ENCODE peak calls at places on chromosomes 7 and 10, in nine cellular contexts. R is psoas muscle; V is neural progenitor cell; J is cardiac muscle cell; N is fibroblast of the aortic adventitia; P is adrenal gland; O is glutamatergic neuron; B is CD8-positive, alpha-beta T cell; Q is OCI-LY7. A is an unnamed sample.

GRCh38 chr7:27112960-27113949 is 10.8 kb upstream of the HOXA2 start:
- DNase-seq in R (peak), V (peak), J (peak), N (peak), P (peak), O (peak), B (peak), Q (no peak), A (no peak)

GRCh38 chr7:131369354-131369753 is 41.7 kb downstream of the MKLN1 start:
- DNase-seq in R (no peak), V (no peak), J (no peak), N (peak), P (no peak), O (no peak), B (no peak), Q (no peak), A (no peak)

GRCh38 chr7:159061674-159062212 is 82.9 kb downstream of the VIPR2 start:
- DNase-seq in R (no peak), V (peak), J (no peak), N (no peak), P (peak), O (no peak), B (no peak), Q (no peak), A (no peak)

GRCh38 chr10:90644165-90644564 is 213.7 kb downstream of the HTR7 start:
- DNase-seq in R (no peak), V (no peak), J (no peak), N (peak), P (no peak), O (no peak), B (no peak), Q (no peak), A (no peak)

GRCh38 chr10:79135790-79136189 is 67.0 kb downstream of the ZMIZ1 start:
- DNase-seq in R (no peak), V (no peak), J (no peak), N (no peak), P (no peak), O (no peak), B (no peak), Q (no peak), A (no peak)

GRCh38 chr7:46658281-46658680 is 737.2 kb upstream of the IGFBP3 start:
- DNase-seq in R (no peak), V (no peak), J (no peak), N (no peak), P (no peak), O (no peak), B (no peak), Q (no peak), A (no peak)

GRCh38 chr10:123967626-123968243 is 76.1 kb upstream of the CPXM2 start:
- DNase-seq in R (peak), V (peak), J (peak), N (peak), P (peak), O (peak), B (peak), Q (peak), A (peak)

GRCh38 chr7:140017034-140017433 is 45.7 kb downstream of the PARP12 start:
- DNase-seq in R (no peak), V (no peak), J (no peak), N (no peak), P (no peak), O (no peak), B (no peak), Q (no peak), A (no peak)

GRCh38 chr7:101140746-101141382 is 13.4 kb upstream of the AP1S1 start:
- DNase-seq in R (no peak), V (no peak), J (no peak), N (no peak), P (no peak), O (no peak), B (no peak), Q (no peak), A (no peak)

GRCh38 chr10:122304054-122304579 is 33.0 kb downstream of the BTBD16 start:
- DNase-seq in R (no peak), V (no peak), J (no peak), N (no peak), P (no peak), O (no peak), B (no peak), Q (no peak), A (no peak)

GRCh38 chr7:47693161-47693740 is 111.3 kb upstream of the TNS3 start:
- DNase-seq in R (no peak), V (no peak), J (no peak), N (peak), P (no peak), O (no peak), B (no peak), Q (no peak), A (no peak)

GRCh38 chr10:100101526-100102076 is 19.9 kb upstream of the CPN1 start:
- DNase-seq in R (no peak), V (no peak), J (no peak), N (peak), P (no peak), O (no peak), B (no peak), Q (no peak), A (no peak)

GRCh38 chr10:77355844-77356243 is 281.8 kb downstream of the KCNMA1 start:
- DNase-seq in R (no peak), V (no peak), J (no peak), N (peak), P (no peak), O (no peak), B (no peak), Q (no peak), A (peak)

GRCh38 chr7:109639561-109639960 is 1069.9 kb downstream of the DNAJB9 start:
- DNase-seq in R (no peak), V (no peak), J (no peak), N (no peak), P (no peak), O (no peak), B (no peak), Q (no peak), A (no peak)

GRCh38 chr10:126123466-126123865 is 227.1 kb downstream of the FANK1 start:
- DNase-seq in R (no peak), V (no peak), J (no peak), N (no peak), P (peak), O (no peak), B (no peak), Q (no peak), A (no peak)

GRCh38 chr10:45286980-45287379 is 28.4 kb downstream of the OR13A1 start:
- DNase-seq in R (no peak), V (no peak), J (no peak), N (no peak), P (no peak), O (no peak), B (no peak), Q (no peak), A (no peak)

GRCh38 chr7:94382155-94382554 is 12.5 kb upstream of the COL1A2 start:
- DNase-seq in R (no peak), V (no peak), J (no peak), N (peak), P (no peak), O (no peak), B (no peak), Q (no peak), A (no peak)

GRCh38 chr10:96092999-96093767 is 36.9 kb upstream of the ZNF518A start:
- DNase-seq in R (no peak), V (no peak), J (no peak), N (no peak), P (no peak), O (no peak), B (no peak), Q (no peak), A (no peak)

GRCh38 chr10:124383496-124383895 is 35.2 kb downstream of the OAT start:
- DNase-seq in R (no peak), V (no peak), J (no peak), N (no peak), P (no peak), O (no peak), B (no peak), Q (no peak), A (no peak)

GRCh38 chr7:101114492-101114891 is 12.4 kb upstream of the SERPINE1 start:
- DNase-seq in R (no peak), V (no peak), J (no peak), N (no peak), P (no peak), O (no peak), B (no peak), Q (no peak), A (no peak)

DNA sequence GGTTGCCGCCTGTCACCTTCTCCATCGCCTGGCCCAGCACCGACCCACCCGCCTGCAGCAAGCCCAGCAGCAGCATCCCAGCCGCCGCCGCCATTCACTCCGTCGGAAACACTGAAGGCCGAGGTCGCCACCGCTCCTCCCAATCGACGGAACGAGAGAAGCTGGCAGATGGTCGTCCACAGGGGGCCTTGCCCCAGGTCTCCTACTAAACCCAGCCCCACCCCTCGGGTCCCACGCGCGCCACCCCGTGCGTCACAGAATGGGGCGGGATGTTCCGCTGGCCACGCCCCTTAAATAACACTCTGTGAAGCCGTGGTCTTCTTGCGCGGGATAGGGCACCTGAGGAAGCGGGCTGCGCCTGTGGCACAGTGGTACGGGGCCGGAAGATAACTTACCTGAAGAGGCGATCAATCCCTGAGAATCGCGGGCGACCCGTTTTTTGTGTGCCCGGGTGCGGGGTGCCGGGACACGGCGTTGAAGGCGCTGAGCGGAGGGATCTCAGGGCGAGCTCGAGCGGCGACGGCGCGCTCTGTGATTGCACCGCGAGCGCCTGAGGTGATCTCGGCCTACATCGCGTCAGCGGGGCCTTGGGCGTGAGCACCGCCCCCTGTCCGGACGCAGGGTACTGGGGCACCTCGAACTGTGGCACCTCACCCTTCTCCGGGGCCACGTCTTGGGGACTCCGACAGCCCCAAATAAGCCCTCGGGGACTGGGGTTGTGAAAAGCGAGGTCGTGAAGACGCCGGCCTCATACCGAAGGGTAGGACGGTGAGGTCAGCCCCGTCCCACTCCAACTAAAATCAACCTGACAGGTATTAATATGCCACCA is at the start of gene CYP51A1:
- DNase-seq in R (peak), V (peak), J (peak), N (peak), P (peak), O (peak), B (peak), Q (peak), A (peak)
- TF ChIP-seq CTCF in R (no peak), V (peak), J (no peak), N (peak), P (peak), O (no peak), B (no peak), Q (peak), A (no peak)

GRCh38 chr7:8210845-8211724 is 50.9 kb downstream of the ICA1 start:
- DNase-seq in R (no peak), V (no peak), J (no peak), N (no peak), P (no peak), O (no peak), B (no peak), Q (no peak), A (no peak)
- TF ChIP-seq CTCF in R (no peak), V (no peak), J (no peak), N (no peak), P (no peak), O (no peak), B (no peak), Q (no peak), A (no peak)

DNA sequence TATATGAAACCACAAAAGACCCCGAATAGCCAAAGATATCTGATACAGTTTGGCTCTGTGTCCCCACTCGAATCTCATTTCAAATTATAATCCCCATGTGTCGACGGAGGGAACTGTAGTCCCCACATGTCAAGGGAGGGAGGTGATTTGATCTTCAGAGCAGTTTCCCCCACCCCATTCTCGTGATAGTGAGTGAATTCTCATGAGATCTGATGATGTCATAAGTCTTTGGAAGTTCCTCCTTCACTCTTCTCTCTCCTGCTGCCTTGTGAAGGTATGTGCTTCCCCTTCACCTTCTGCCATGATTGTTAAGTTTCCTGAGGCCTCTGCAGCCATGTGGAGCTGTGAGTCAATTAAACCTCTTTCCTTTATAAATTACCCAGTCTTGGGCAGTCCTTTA is 13.0 kb downstream of the ELAPOR2 start:
- DNase-seq in R (no peak), V (no peak), J (no peak), N (no peak), P (no peak), O (no peak), B (no peak), Q (no peak), A (no peak)
- TF ChIP-seq CTCF in R (no peak), V (no peak), J (no peak), N (no peak), P (no peak), O (no peak), B (no peak), Q (no peak), A (no peak)

DNA sequence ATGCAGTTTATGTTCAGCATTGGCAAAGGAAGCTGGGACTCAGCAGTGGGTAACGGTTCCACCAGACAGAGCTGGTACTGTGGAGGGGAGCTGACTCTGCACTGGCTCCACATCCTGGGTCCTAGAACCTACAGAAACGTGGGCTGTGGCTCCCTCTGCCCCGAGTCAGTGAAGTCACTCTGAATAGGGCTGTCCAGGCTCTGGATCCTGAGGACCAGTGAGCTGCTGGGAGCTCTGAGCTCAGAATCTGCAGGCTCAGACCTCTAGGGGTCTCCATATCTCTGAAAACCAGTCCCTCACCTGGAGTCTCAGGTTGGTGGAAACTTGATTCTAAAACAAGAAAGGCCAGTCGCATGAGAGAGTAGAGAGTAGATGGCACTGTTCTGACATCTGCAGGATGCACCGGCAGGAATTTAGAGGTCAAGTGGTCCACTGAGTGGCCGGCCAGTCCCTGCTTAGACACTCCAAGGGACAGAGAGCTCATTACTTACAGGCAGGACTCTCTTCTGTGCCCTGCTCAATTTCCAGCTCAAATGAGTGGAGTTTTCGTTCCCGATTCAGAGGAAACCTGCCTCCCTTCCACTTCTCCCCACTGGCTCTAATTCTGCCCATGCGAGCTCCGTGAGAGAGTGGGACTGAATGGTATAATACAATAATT is 18.6 kb downstream of the NPFFR1 start:
- DNase-seq in R (no peak), V (peak), J (peak), N (no peak), P (no peak), O (no peak), B (no peak), Q (peak), A (no peak)
- TF ChIP-seq CTCF in R (no peak), V (peak), J (peak), N (no peak), P (no peak), O (no peak), B (no peak), Q (peak), A (no peak)

GRCh38 chr7:134686782-134687181 is 40.1 kb downstream of the BPGM start:
- DNase-seq in R (no peak), V (no peak), J (no peak), N (peak), P (no peak), O (no peak), B (no peak), Q (no peak), A (no peak)
- TF ChIP-seq CTCF in R (peak), V (peak), J (peak), N (peak), P (peak), O (no peak), B (no peak), Q (peak), A (peak)

GRCh38 chr10:131891196-131891928 is 9.4 kb upstream of the PPP2R2D start:
- DNase-seq in R (no peak), V (peak), J (peak), N (no peak), P (peak), O (peak), B (no peak), Q (no peak), A (no peak)
- TF ChIP-seq CTCF in R (no peak), V (peak), J (peak), N (no peak), P (peak), O (no peak), B (no peak), Q (no peak), A (no peak)

GRCh38 chr10:104045151-104046089 is 40.3 kb downstream of the COL17A1 start:
- DNase-seq in R (no peak), V (peak), J (peak), N (peak), P (peak), O (peak), B (peak), Q (no peak), A (no peak)
- TF ChIP-seq CTCF in R (peak), V (peak), J (peak), N (peak), P (peak), O (no peak), B (no peak), Q (peak), A (peak)